ENCODE peak calls at places on chromosomes 1 and 21, in ten cellular contexts. U is IMR-90, H is heart left ventricle, S is HCT116, X is uterus, J is body of pancreas, B is A549, Q is sigmoid colon, P is thyroid gland, Z is H1. C is an unnamed sample.
A peak's percentile ranks its signal among the peaks of the same experiment; 100 is the strongest.

GRCh38 chr1:227934476-227935313 is 13.0 kb downstream of the WNT9A start:
- DNase-seq in J (no peak), S (peak; percentile 99), Q (peak; percentile 87), U (peak; percentile 45), Z (no peak), H (no peak), B (peak; percentile 49), P (no peak), X (peak; percentile 28), C (no peak)

GRCh38 chr1:183239793-183240625 is 53.9 kb downstream of the LAMC2 start:
- DNase-seq in Q (peak; percentile 79), U (no peak), Z (no peak), P (no peak), S (no peak), B (no peak), X (no peak), H (peak; percentile 62), J (no peak), C (no peak)

GRCh38 chr1:24442764-24443163 is 27.2 kb downstream of the NIPAL3 start:
- DNase-seq in S (no peak), P (peak; percentile 60), J (no peak), Z (no peak), U (peak; percentile 53), B (no peak), H (no peak), Q (no peak), X (no peak), C (no peak)

GRCh38 chr1:67149179-67149770 is 14.5 kb upstream of the C1orf141 start:
- DNase-seq in H (peak; percentile 58), Z (peak; percentile 60), U (peak; percentile 82), X (peak; percentile 51), P (peak; percentile 76), Q (peak; percentile 82), B (peak; percentile 18), S (peak; percentile 74), J (peak; percentile 77), C (peak; percentile 59)

GRCh38 chr1:61282387-61282786 is 200.0 kb downstream of the NFIA start:
- DNase-seq in P (no peak), Z (no peak), X (no peak), H (no peak), J (no peak), B (no peak), U (no peak), S (no peak), Q (no peak), C (no peak)

GRCh38 chr21:14926186-14926585 is 138.6 kb downstream of the NRIP1 start:
- DNase-seq in X (no peak), H (no peak), B (no peak), Z (no peak), Q (no peak), U (no peak), J (no peak), S (no peak), P (no peak), C (no peak)

GRCh38 chr1:39154553-39155361 is 49.7 kb upstream of the MACF1 start:
- DNase-seq in S (no peak), B (no peak), Q (peak; percentile 86), X (peak; percentile 65), Z (no peak), U (peak; percentile 88), P (peak; percentile 81), H (peak; percentile 59), J (no peak), C (no peak)

GRCh38 chr1:246462986-246463385 is 44.1 kb downstream of the SMYD3 start:
- DNase-seq in Z (no peak), H (no peak), J (no peak), U (no peak), P (no peak), Q (no peak), X (no peak), B (no peak), S (no peak), C (no peak)

GRCh38 chr1:167121375-167122120 is 27.7 kb downstream of the STYXL2 start:
- DNase-seq in Z (peak; percentile 80), S (peak; percentile 18), J (peak; percentile 42), B (peak; percentile 58), P (peak; percentile 42), Q (no peak), U (no peak), X (peak; percentile 24), H (peak; percentile 33), C (no peak)

GRCh38 chr1:186050360-186050759 is 316.2 kb downstream of the HMCN1 start:
- DNase-seq in B (no peak), X (no peak), P (no peak), J (no peak), Q (no peak), U (peak; percentile 43), Z (no peak), S (no peak), H (no peak), C (no peak)

GRCh38 chr1:66519988-66520387 is 14.0 kb upstream of the SGIP1 start:
- DNase-seq in J (no peak), H (no peak), B (no peak), P (no peak), U (no peak), Z (no peak), X (no peak), Q (no peak), S (no peak), C (no peak)

GRCh38 chr1:109891930-109892329 is 18.7 kb upstream of the CSF1 start:
- DNase-seq in S (no peak), B (no peak), Z (no peak), J (no peak), X (no peak), U (no peak), H (no peak), Q (no peak), P (no peak), C (no peak)

DNA sequence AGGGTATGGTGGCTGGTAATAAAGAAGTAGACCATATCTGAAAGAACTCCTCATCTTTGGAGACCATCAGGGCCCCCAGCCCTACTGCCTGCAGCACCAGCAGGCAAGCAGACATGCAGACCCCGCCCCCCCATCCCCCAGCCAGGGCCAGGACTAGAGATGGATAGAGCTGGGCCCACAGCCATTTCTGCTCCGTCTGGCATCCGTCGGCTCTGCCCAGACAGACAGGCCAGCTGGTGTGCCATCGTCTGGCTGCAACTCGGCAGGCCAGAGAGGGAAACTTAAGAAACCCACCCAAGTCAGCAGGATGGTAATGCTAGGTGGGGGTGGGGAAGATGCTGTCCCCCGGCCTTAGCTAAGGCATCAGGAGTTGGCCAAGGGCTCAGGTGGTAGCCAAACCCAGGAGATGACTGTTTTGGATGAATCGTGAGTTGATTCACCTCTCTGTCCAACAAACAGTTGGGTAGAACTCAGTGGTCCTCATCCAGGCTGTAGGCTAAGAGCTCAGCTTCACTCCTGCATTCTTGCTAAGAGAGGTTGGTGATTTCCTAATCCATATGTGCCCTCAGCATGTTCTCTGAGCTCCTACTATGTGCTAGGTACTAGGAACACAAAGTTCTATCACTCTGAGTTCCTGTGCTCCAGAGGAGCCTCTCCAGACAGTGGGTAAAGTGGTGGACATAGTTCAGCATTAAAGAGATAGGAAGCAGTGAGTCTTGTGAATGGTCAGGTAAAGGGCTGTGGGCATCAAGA is 23.2 kb upstream of the TMEM222 start:
- DNase-seq in X (no peak), H (no peak), P (no peak), U (no peak), Z (no peak), J (no peak), S (no peak), Q (no peak), B (no peak), C (no peak)
- H3K4me3 ChIP-seq in X (no peak overlapping the region), H (no peak overlapping the region), P (no peak overlapping the region), U (no peak overlapping the region), Z (no peak overlapping the region), J (no peak overlapping the region), S (no peak overlapping the region), Q (no peak overlapping the region), B (no peak overlapping the region), C (no peak overlapping the region)

DNA sequence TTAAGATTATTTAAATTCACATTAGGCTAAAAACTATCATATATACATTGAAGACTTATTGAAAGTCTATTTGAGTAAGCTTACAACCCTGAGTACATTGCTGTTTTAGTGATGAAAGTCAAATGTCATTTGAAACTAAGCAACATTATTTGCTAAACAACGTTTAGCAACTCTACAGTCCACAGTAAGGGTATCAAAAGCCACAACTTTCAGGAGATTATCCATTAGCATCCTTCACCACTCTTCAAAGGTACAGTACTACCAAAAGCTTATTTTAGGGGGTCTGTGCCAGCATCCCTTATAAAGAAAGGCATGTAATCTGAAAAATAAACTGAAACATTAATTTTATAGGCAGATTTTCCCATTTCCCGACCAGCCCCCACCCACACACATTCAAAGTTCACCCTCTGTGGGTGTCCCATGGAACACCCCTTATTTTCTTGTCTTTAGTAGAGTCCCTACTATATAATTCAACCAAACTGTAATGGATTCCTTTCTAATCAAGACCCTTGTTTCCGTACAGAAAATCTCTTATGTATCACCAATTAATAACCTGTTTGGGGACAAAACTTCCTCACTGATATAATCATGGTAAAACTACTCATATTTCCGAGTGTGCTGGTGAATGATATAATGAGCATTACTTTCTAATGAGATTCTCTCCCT is 11.0 kb downstream of the SFPQ start:
- DNase-seq in P (no peak), U (no peak), J (no peak), B (no peak), S (no peak), H (no peak), Q (no peak), X (no peak), Z (no peak), C (no peak)
- TF ChIP-seq POLR2A in P (no peak), U (peak; percentile 50), J (no peak), B (no peak), S (no peak), H (no peak), Q (no peak), X (no peak), Z (peak; percentile 56), C (no peak)

DNA sequence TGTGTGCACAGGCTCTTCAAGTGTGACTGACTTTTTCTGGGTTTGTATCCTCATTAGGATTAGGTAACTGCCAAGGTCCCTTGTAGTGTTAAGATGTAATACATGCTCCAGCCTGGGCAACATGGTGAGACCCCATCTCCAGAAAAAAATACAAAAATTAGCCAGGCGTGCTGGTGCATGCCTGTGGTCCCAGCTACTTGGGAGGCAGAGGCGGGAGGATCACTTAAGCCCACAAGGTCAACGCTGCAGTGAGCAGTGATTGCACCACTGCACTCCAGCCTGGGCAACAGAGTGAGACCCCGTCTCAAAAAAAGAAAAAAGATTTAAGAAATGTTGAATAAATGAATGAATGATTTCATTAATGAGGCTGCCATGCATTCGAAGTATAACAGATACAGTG is 15.1 kb downstream of the ZBTB17 start:
- DNase-seq in S (no peak), P (no peak), B (no peak), Z (no peak), Q (no peak), J (no peak), H (no peak), X (no peak), U (no peak), C (no peak)
- H3K27ac ChIP-seq in S (no peak overlapping the region), P (no peak overlapping the region), B (no peak overlapping the region), Z (no peak overlapping the region), Q (no peak overlapping the region), J (no peak overlapping the region), H (no peak overlapping the region), X (no peak overlapping the region), U (no peak overlapping the region), C (no peak overlapping the region)

DNA sequence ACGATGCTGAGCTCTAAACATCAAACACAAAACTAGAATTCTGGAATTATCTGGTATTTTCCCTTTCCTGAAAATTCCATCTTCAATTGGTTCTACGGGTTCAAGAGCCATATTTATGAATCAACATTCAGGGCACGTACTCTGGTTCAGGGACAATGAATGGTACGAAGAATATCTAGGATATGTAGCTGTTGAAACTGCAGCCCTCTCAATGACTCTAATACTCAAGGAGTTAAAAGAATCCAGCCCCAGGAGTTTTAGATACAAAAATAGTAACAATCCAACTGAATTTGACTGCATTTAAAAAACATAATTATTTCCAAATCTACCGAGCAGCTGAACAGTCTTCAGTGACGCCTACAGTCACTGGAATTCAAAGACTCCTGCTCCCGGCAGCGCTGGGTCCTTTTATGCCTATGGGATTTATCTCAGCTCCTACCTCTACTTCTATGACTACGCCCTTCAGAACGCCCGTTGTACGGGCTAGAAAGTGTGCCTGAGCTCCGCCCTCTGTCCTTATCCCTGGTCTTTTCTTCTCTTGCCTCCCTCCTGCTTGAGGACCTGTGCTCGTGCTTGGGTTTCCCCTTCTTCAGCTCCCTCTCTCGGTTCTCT is 55.7 kb downstream of the WARS2 start:
- DNase-seq in X (no peak), H (no peak), Z (no peak), P (no peak), U (no peak), Q (no peak), S (no peak), B (no peak), J (no peak), C (no peak)
- H3K4me3 ChIP-seq in X (no peak overlapping the region), H (no peak overlapping the region), Z (no peak overlapping the region), P (no peak overlapping the region), U (no peak overlapping the region), Q (no peak overlapping the region), S (no peak overlapping the region), B (no peak overlapping the region), J (no peak overlapping the region), C (no peak overlapping the region)